ENCODE peak calls at places on chromosomes 1 and 21, in ten cellular contexts. One of them, this sample, is unnamed.

GRCh38 chr1:159012495-159012894 is 2.8 kb downstream of the IFI16 start:
- DNase-seq in NCI-H774: no peak
- DNase-seq in fibroblast of the aortic adventitia: peak
- DNase-seq in AG08396: no peak
- DNase-seq in activated CD8-positive, alpha-beta memory T cell treated with anti-CD3 and anti-CD28 coated beads for 4 hours: no peak
- DNase-seq in cardiac fibroblast: peak
- DNase-seq in tibial nerve: peak
- DNase-seq in activated T-cell treated with anti-CD3 and anti-CD28 coated beads, Interleukin-2, amount 50 U/mL, for 72 hours: peak
- DNase-seq in stimulated activated CD8-positive, alpha-beta memory T cell treated with anti-CD3 and anti-CD28 coated beads, Interleukin-7, amount 100 ng/mL, for 24 hours: no peak
- DNase-seq in CMK: no peak
- DNase-seq in this sample: no peak

GRCh38 chr1:55015731-55016620 is 17.2 kb downstream of the BSND start:
- DNase-seq in activated T-cell treated with anti-CD3 and anti-CD28 coated beads, Interleukin-2, amount 50 U/mL, for 72 hours: no peak
- DNase-seq in AG08396: no peak
- DNase-seq in fibroblast of the aortic adventitia: no peak
- DNase-seq in CMK: no peak
- DNase-seq in stimulated activated CD8-positive, alpha-beta memory T cell treated with anti-CD3 and anti-CD28 coated beads, Interleukin-7, amount 100 ng/mL, for 24 hours: no peak
- DNase-seq in NCI-H774: no peak
- DNase-seq in cardiac fibroblast: peak
- DNase-seq in activated CD8-positive, alpha-beta memory T cell treated with anti-CD3 and anti-CD28 coated beads for 4 hours: no peak
- DNase-seq in tibial nerve: no peak
- DNase-seq in this sample: no peak

GRCh38 chr1:243247901-243248300 is 7.2 kb downstream of the CEP170 start:
- DNase-seq in fibroblast of the aortic adventitia: no peak
- DNase-seq in NCI-H774: no peak
- DNase-seq in tibial nerve: no peak
- DNase-seq in activated T-cell treated with anti-CD3 and anti-CD28 coated beads, Interleukin-2, amount 50 U/mL, for 72 hours: no peak
- DNase-seq in cardiac fibroblast: no peak
- DNase-seq in activated CD8-positive, alpha-beta memory T cell treated with anti-CD3 and anti-CD28 coated beads for 4 hours: no peak
- DNase-seq in CMK: no peak
- DNase-seq in AG08396: no peak
- DNase-seq in stimulated activated CD8-positive, alpha-beta memory T cell treated with anti-CD3 and anti-CD28 coated beads, Interleukin-7, amount 100 ng/mL, for 24 hours: no peak
- DNase-seq in this sample: no peak

GRCh38 chr21:32705139-32705538 is 22.7 kb downstream of the SYNJ1 start:
- DNase-seq in activated T-cell treated with anti-CD3 and anti-CD28 coated beads, Interleukin-2, amount 50 U/mL, for 72 hours: no peak
- DNase-seq in stimulated activated CD8-positive, alpha-beta memory T cell treated with anti-CD3 and anti-CD28 coated beads, Interleukin-7, amount 100 ng/mL, for 24 hours: no peak
- DNase-seq in fibroblast of the aortic adventitia: peak
- DNase-seq in activated CD8-positive, alpha-beta memory T cell treated with anti-CD3 and anti-CD28 coated beads for 4 hours: no peak
- DNase-seq in cardiac fibroblast: no peak
- DNase-seq in tibial nerve: no peak
- DNase-seq in CMK: no peak
- DNase-seq in NCI-H774: no peak
- DNase-seq in AG08396: peak
- DNase-seq in this sample: no peak

GRCh38 chr1:2538376-2538775 is 8.3 kb upstream of the HES5 start:
- DNase-seq in fibroblast of the aortic adventitia: no peak
- DNase-seq in NCI-H774: no peak
- DNase-seq in AG08396: no peak
- DNase-seq in activated T-cell treated with anti-CD3 and anti-CD28 coated beads, Interleukin-2, amount 50 U/mL, for 72 hours: no peak
- DNase-seq in CMK: no peak
- DNase-seq in tibial nerve: no peak
- DNase-seq in stimulated activated CD8-positive, alpha-beta memory T cell treated with anti-CD3 and anti-CD28 coated beads, Interleukin-7, amount 100 ng/mL, for 24 hours: no peak
- DNase-seq in activated CD8-positive, alpha-beta memory T cell treated with anti-CD3 and anti-CD28 coated beads for 4 hours: no peak
- DNase-seq in cardiac fibroblast: no peak
- DNase-seq in this sample: no peak

GRCh38 chr1:21361506-21361905 is 71.2 kb upstream of the ECE1 start:
- DNase-seq in fibroblast of the aortic adventitia: peak
- DNase-seq in NCI-H774: no peak
- DNase-seq in activated T-cell treated with anti-CD3 and anti-CD28 coated beads, Interleukin-2, amount 50 U/mL, for 72 hours: no peak
- DNase-seq in AG08396: no peak
- DNase-seq in activated CD8-positive, alpha-beta memory T cell treated with anti-CD3 and anti-CD28 coated beads for 4 hours: no peak
- DNase-seq in cardiac fibroblast: no peak
- DNase-seq in CMK: no peak
- DNase-seq in tibial nerve: no peak
- DNase-seq in stimulated activated CD8-positive, alpha-beta memory T cell treated with anti-CD3 and anti-CD28 coated beads, Interleukin-7, amount 100 ng/mL, for 24 hours: no peak
- DNase-seq in this sample: no peak

GRCh38 chr1:228776439-228776838 is 41.2 kb downstream of the RHOU start:
- DNase-seq in tibial nerve: no peak
- DNase-seq in CMK: no peak
- DNase-seq in stimulated activated CD8-positive, alpha-beta memory T cell treated with anti-CD3 and anti-CD28 coated beads, Interleukin-7, amount 100 ng/mL, for 24 hours: no peak
- DNase-seq in NCI-H774: no peak
- DNase-seq in AG08396: no peak
- DNase-seq in activated T-cell treated with anti-CD3 and anti-CD28 coated beads, Interleukin-2, amount 50 U/mL, for 72 hours: no peak
- DNase-seq in fibroblast of the aortic adventitia: no peak
- DNase-seq in cardiac fibroblast: no peak
- DNase-seq in activated CD8-positive, alpha-beta memory T cell treated with anti-CD3 and anti-CD28 coated beads for 4 hours: no peak
- DNase-seq in this sample: no peak

GRCh38 chr1:59204001-59204400 is 92.9 kb upstream of the FGGY start:
- DNase-seq in AG08396: no peak
- DNase-seq in activated T-cell treated with anti-CD3 and anti-CD28 coated beads, Interleukin-2, amount 50 U/mL, for 72 hours: no peak
- DNase-seq in NCI-H774: no peak
- DNase-seq in CMK: no peak
- DNase-seq in tibial nerve: peak
- DNase-seq in stimulated activated CD8-positive, alpha-beta memory T cell treated with anti-CD3 and anti-CD28 coated beads, Interleukin-7, amount 100 ng/mL, for 24 hours: no peak
- DNase-seq in activated CD8-positive, alpha-beta memory T cell treated with anti-CD3 and anti-CD28 coated beads for 4 hours: no peak
- DNase-seq in fibroblast of the aortic adventitia: peak
- DNase-seq in cardiac fibroblast: peak
- DNase-seq in this sample: peak

GRCh38 chr1:23134055-23134454 is 34.6 kb downstream of the LUZP1 start:
- DNase-seq in fibroblast of the aortic adventitia: no peak
- DNase-seq in tibial nerve: no peak
- DNase-seq in stimulated activated CD8-positive, alpha-beta memory T cell treated with anti-CD3 and anti-CD28 coated beads, Interleukin-7, amount 100 ng/mL, for 24 hours: no peak
- DNase-seq in cardiac fibroblast: no peak
- DNase-seq in NCI-H774: no peak
- DNase-seq in activated CD8-positive, alpha-beta memory T cell treated with anti-CD3 and anti-CD28 coated beads for 4 hours: no peak
- DNase-seq in CMK: no peak
- DNase-seq in activated T-cell treated with anti-CD3 and anti-CD28 coated beads, Interleukin-2, amount 50 U/mL, for 72 hours: no peak
- DNase-seq in AG08396: no peak
- DNase-seq in this sample: no peak

GRCh38 chr1:53526451-53527101 is 67.4 kb downstream of the DMRTB1 start:
- DNase-seq in AG08396: peak
- DNase-seq in fibroblast of the aortic adventitia: peak
- DNase-seq in activated T-cell treated with anti-CD3 and anti-CD28 coated beads, Interleukin-2, amount 50 U/mL, for 72 hours: no peak
- DNase-seq in cardiac fibroblast: peak
- DNase-seq in NCI-H774: no peak
- DNase-seq in CMK: no peak
- DNase-seq in tibial nerve: peak
- DNase-seq in activated CD8-positive, alpha-beta memory T cell treated with anti-CD3 and anti-CD28 coated beads for 4 hours: no peak
- DNase-seq in stimulated activated CD8-positive, alpha-beta memory T cell treated with anti-CD3 and anti-CD28 coated beads, Interleukin-7, amount 100 ng/mL, for 24 hours: no peak
- DNase-seq in this sample: no peak

GRCh38 chr1:224747578-224747977 is 131.5 kb downstream of the CNIH3 start:
- DNase-seq in activated CD8-positive, alpha-beta memory T cell treated with anti-CD3 and anti-CD28 coated beads for 4 hours: no peak
- DNase-seq in fibroblast of the aortic adventitia: peak
- DNase-seq in cardiac fibroblast: peak
- DNase-seq in activated T-cell treated with anti-CD3 and anti-CD28 coated beads, Interleukin-2, amount 50 U/mL, for 72 hours: peak
- DNase-seq in stimulated activated CD8-positive, alpha-beta memory T cell treated with anti-CD3 and anti-CD28 coated beads, Interleukin-7, amount 100 ng/mL, for 24 hours: no peak
- DNase-seq in tibial nerve: no peak
- DNase-seq in NCI-H774: no peak
- DNase-seq in AG08396: peak
- DNase-seq in CMK: no peak
- DNase-seq in this sample: peak

GRCh38 chr1:156146006-156146748 is 7.2 kb upstream of the SEMA4A start:
- DNase-seq in cardiac fibroblast: peak
- DNase-seq in NCI-H774: peak
- DNase-seq in AG08396: peak
- DNase-seq in stimulated activated CD8-positive, alpha-beta memory T cell treated with anti-CD3 and anti-CD28 coated beads, Interleukin-7, amount 100 ng/mL, for 24 hours: no peak
- DNase-seq in tibial nerve: peak
- DNase-seq in fibroblast of the aortic adventitia: peak
- DNase-seq in activated T-cell treated with anti-CD3 and anti-CD28 coated beads, Interleukin-2, amount 50 U/mL, for 72 hours: peak
- DNase-seq in activated CD8-positive, alpha-beta memory T cell treated with anti-CD3 and anti-CD28 coated beads for 4 hours: no peak
- DNase-seq in CMK: no peak
- DNase-seq in this sample: peak

GRCh38 chr1:114316204-114316603 is 162.5 kb upstream of the SYT6 start:
- DNase-seq in activated T-cell treated with anti-CD3 and anti-CD28 coated beads, Interleukin-2, amount 50 U/mL, for 72 hours: no peak
- DNase-seq in activated CD8-positive, alpha-beta memory T cell treated with anti-CD3 and anti-CD28 coated beads for 4 hours: no peak
- DNase-seq in fibroblast of the aortic adventitia: no peak
- DNase-seq in stimulated activated CD8-positive, alpha-beta memory T cell treated with anti-CD3 and anti-CD28 coated beads, Interleukin-7, amount 100 ng/mL, for 24 hours: no peak
- DNase-seq in NCI-H774: no peak
- DNase-seq in AG08396: no peak
- DNase-seq in CMK: no peak
- DNase-seq in tibial nerve: no peak
- DNase-seq in cardiac fibroblast: no peak
- DNase-seq in this sample: no peak

GRCh38 chr1:232628335-232629214 is 1.4 kb downstream of the SIPA1L2 start:
- DNase-seq in CMK: no peak
- DNase-seq in activated T-cell treated with anti-CD3 and anti-CD28 coated beads, Interleukin-2, amount 50 U/mL, for 72 hours: no peak
- DNase-seq in stimulated activated CD8-positive, alpha-beta memory T cell treated with anti-CD3 and anti-CD28 coated beads, Interleukin-7, amount 100 ng/mL, for 24 hours: no peak
- DNase-seq in AG08396: peak
- DNase-seq in cardiac fibroblast: peak
- DNase-seq in tibial nerve: no peak
- DNase-seq in NCI-H774: no peak
- DNase-seq in activated CD8-positive, alpha-beta memory T cell treated with anti-CD3 and anti-CD28 coated beads for 4 hours: no peak
- DNase-seq in fibroblast of the aortic adventitia: peak
- DNase-seq in this sample: peak

GRCh38 chr1:202143768-202144509 is 598 bp downstream of the ARL8A start:
- DNase-seq in activated CD8-positive, alpha-beta memory T cell treated with anti-CD3 and anti-CD28 coated beads for 4 hours: no peak
- DNase-seq in AG08396: peak
- DNase-seq in stimulated activated CD8-positive, alpha-beta memory T cell treated with anti-CD3 and anti-CD28 coated beads, Interleukin-7, amount 100 ng/mL, for 24 hours: no peak
- DNase-seq in NCI-H774: no peak
- DNase-seq in fibroblast of the aortic adventitia: peak
- DNase-seq in activated T-cell treated with anti-CD3 and anti-CD28 coated beads, Interleukin-2, amount 50 U/mL, for 72 hours: peak
- DNase-seq in tibial nerve: no peak
- DNase-seq in cardiac fibroblast: no peak
- DNase-seq in CMK: peak
- DNase-seq in this sample: no peak

GRCh38 chr1:57142999-57143398 is 177.2 kb upstream of the C8B start:
- DNase-seq in fibroblast of the aortic adventitia: no peak
- DNase-seq in activated T-cell treated with anti-CD3 and anti-CD28 coated beads, Interleukin-2, amount 50 U/mL, for 72 hours: no peak
- DNase-seq in stimulated activated CD8-positive, alpha-beta memory T cell treated with anti-CD3 and anti-CD28 coated beads, Interleukin-7, amount 100 ng/mL, for 24 hours: no peak
- DNase-seq in cardiac fibroblast: no peak
- DNase-seq in tibial nerve: no peak
- DNase-seq in AG08396: no peak
- DNase-seq in CMK: no peak
- DNase-seq in NCI-H774: no peak
- DNase-seq in activated CD8-positive, alpha-beta memory T cell treated with anti-CD3 and anti-CD28 coated beads for 4 hours: no peak
- DNase-seq in this sample: no peak

GRCh38 chr21:42655797-42656770 is 2.7 kb downstream of the PDE9A start:
- DNase-seq in cardiac fibroblast: no peak
- DNase-seq in fibroblast of the aortic adventitia: no peak
- DNase-seq in tibial nerve: no peak
- DNase-seq in activated T-cell treated with anti-CD3 and anti-CD28 coated beads, Interleukin-2, amount 50 U/mL, for 72 hours: no peak
- DNase-seq in NCI-H774: no peak
- DNase-seq in CMK: no peak
- DNase-seq in activated CD8-positive, alpha-beta memory T cell treated with anti-CD3 and anti-CD28 coated beads for 4 hours: no peak
- DNase-seq in AG08396: no peak
- DNase-seq in stimulated activated CD8-positive, alpha-beta memory T cell treated with anti-CD3 and anti-CD28 coated beads, Interleukin-7, amount 100 ng/mL, for 24 hours: no peak
- DNase-seq in this sample: no peak

GRCh38 chr1:8137406-8138244 is 111.5 kb upstream of the ERRFI1 start:
- DNase-seq in NCI-H774: no peak
- DNase-seq in activated T-cell treated with anti-CD3 and anti-CD28 coated beads, Interleukin-2, amount 50 U/mL, for 72 hours: no peak
- DNase-seq in fibroblast of the aortic adventitia: peak
- DNase-seq in CMK: no peak
- DNase-seq in tibial nerve: peak
- DNase-seq in activated CD8-positive, alpha-beta memory T cell treated with anti-CD3 and anti-CD28 coated beads for 4 hours: no peak
- DNase-seq in AG08396: peak
- DNase-seq in cardiac fibroblast: peak
- DNase-seq in stimulated activated CD8-positive, alpha-beta memory T cell treated with anti-CD3 and anti-CD28 coated beads, Interleukin-7, amount 100 ng/mL, for 24 hours: no peak
- DNase-seq in this sample: peak

GRCh38 chr21:34693192-34693810 is 24.5 kb downstream of the CLIC6 start:
- DNase-seq in cardiac fibroblast: peak
- DNase-seq in activated CD8-positive, alpha-beta memory T cell treated with anti-CD3 and anti-CD28 coated beads for 4 hours: peak
- DNase-seq in fibroblast of the aortic adventitia: peak
- DNase-seq in activated T-cell treated with anti-CD3 and anti-CD28 coated beads, Interleukin-2, amount 50 U/mL, for 72 hours: peak
- DNase-seq in tibial nerve: peak
- DNase-seq in CMK: no peak
- DNase-seq in AG08396: peak
- DNase-seq in NCI-H774: peak
- DNase-seq in stimulated activated CD8-positive, alpha-beta memory T cell treated with anti-CD3 and anti-CD28 coated beads, Interleukin-7, amount 100 ng/mL, for 24 hours: no peak
- DNase-seq in this sample: peak

GRCh38 chr1:230849451-230850194 is 18.7 kb downstream of the C1orf198 start:
- DNase-seq in CMK: no peak
- DNase-seq in cardiac fibroblast: peak
- DNase-seq in tibial nerve: peak
- DNase-seq in stimulated activated CD8-positive, alpha-beta memory T cell treated with anti-CD3 and anti-CD28 coated beads, Interleukin-7, amount 100 ng/mL, for 24 hours: no peak
- DNase-seq in NCI-H774: no peak
- DNase-seq in fibroblast of the aortic adventitia: peak
- DNase-seq in activated T-cell treated with anti-CD3 and anti-CD28 coated beads, Interleukin-2, amount 50 U/mL, for 72 hours: no peak
- DNase-seq in activated CD8-positive, alpha-beta memory T cell treated with anti-CD3 and anti-CD28 coated beads for 4 hours: no peak
- DNase-seq in AG08396: peak
- DNase-seq in this sample: peak

GRCh38 chr1:151399890-151400235 is 490 bp downstream of the PSMB4 start:
- DNase-seq in stimulated activated CD8-positive, alpha-beta memory T cell treated with anti-CD3 and anti-CD28 coated beads, Interleukin-7, amount 100 ng/mL, for 24 hours: no peak
- DNase-seq in cardiac fibroblast: peak
- DNase-seq in fibroblast of the aortic adventitia: peak
- DNase-seq in NCI-H774: no peak
- DNase-seq in CMK: no peak
- DNase-seq in activated T-cell treated with anti-CD3 and anti-CD28 coated beads, Interleukin-2, amount 50 U/mL, for 72 hours: peak
- DNase-seq in tibial nerve: no peak
- DNase-seq in activated CD8-positive, alpha-beta memory T cell treated with anti-CD3 and anti-CD28 coated beads for 4 hours: no peak
- DNase-seq in AG08396: peak
- DNase-seq in this sample: no peak

GRCh38 chr1:217135569-217135915 is 412.3 kb upstream of the ESRRG start:
- DNase-seq in cardiac fibroblast: peak
- DNase-seq in CMK: no peak
- DNase-seq in AG08396: peak
- DNase-seq in tibial nerve: no peak
- DNase-seq in fibroblast of the aortic adventitia: peak
- DNase-seq in stimulated activated CD8-positive, alpha-beta memory T cell treated with anti-CD3 and anti-CD28 coated beads, Interleukin-7, amount 100 ng/mL, for 24 hours: no peak
- DNase-seq in activated T-cell treated with anti-CD3 and anti-CD28 coated beads, Interleukin-2, amount 50 U/mL, for 72 hours: no peak
- DNase-seq in NCI-H774: peak
- DNase-seq in activated CD8-positive, alpha-beta memory T cell treated with anti-CD3 and anti-CD28 coated beads for 4 hours: no peak
- DNase-seq in this sample: no peak

GRCh38 chr1:39892611-39893595 is 8.8 kb downstream of the MYCL start:
- DNase-seq in stimulated activated CD8-positive, alpha-beta memory T cell treated with anti-CD3 and anti-CD28 coated beads, Interleukin-7, amount 100 ng/mL, for 24 hours: no peak
- DNase-seq in fibroblast of the aortic adventitia: peak
- DNase-seq in CMK: no peak
- DNase-seq in activated T-cell treated with anti-CD3 and anti-CD28 coated beads, Interleukin-2, amount 50 U/mL, for 72 hours: no peak
- DNase-seq in cardiac fibroblast: peak
- DNase-seq in AG08396: peak
- DNase-seq in activated CD8-positive, alpha-beta memory T cell treated with anti-CD3 and anti-CD28 coated beads for 4 hours: no peak
- DNase-seq in NCI-H774: peak
- DNase-seq in tibial nerve: no peak
- DNase-seq in this sample: peak

GRCh38 chr1:13482600-13482999 is 31.2 kb downstream of the LRRC38 start:
- DNase-seq in cardiac fibroblast: no peak
- DNase-seq in NCI-H774: no peak
- DNase-seq in CMK: no peak
- DNase-seq in activated T-cell treated with anti-CD3 and anti-CD28 coated beads, Interleukin-2, amount 50 U/mL, for 72 hours: no peak
- DNase-seq in tibial nerve: no peak
- DNase-seq in stimulated activated CD8-positive, alpha-beta memory T cell treated with anti-CD3 and anti-CD28 coated beads, Interleukin-7, amount 100 ng/mL, for 24 hours: no peak
- DNase-seq in AG08396: no peak
- DNase-seq in activated CD8-positive, alpha-beta memory T cell treated with anti-CD3 and anti-CD28 coated beads for 4 hours: no peak
- DNase-seq in fibroblast of the aortic adventitia: no peak
- DNase-seq in this sample: no peak

GRCh38 chr1:206000641-206001339 is 2.4 kb downstream of the RAB7B start:
- DNase-seq in cardiac fibroblast: peak
- DNase-seq in activated T-cell treated with anti-CD3 and anti-CD28 coated beads, Interleukin-2, amount 50 U/mL, for 72 hours: peak
- DNase-seq in NCI-H774: no peak
- DNase-seq in CMK: no peak
- DNase-seq in stimulated activated CD8-positive, alpha-beta memory T cell treated with anti-CD3 and anti-CD28 coated beads, Interleukin-7, amount 100 ng/mL, for 24 hours: no peak
- DNase-seq in AG08396: no peak
- DNase-seq in fibroblast of the aortic adventitia: peak
- DNase-seq in tibial nerve: no peak
- DNase-seq in activated CD8-positive, alpha-beta memory T cell treated with anti-CD3 and anti-CD28 coated beads for 4 hours: no peak
- DNase-seq in this sample: no peak

GRCh38 chr1:173489149-173489600 is 12.0 kb downstream of the PRDX6 start:
- DNase-seq in activated T-cell treated with anti-CD3 and anti-CD28 coated beads, Interleukin-2, amount 50 U/mL, for 72 hours: no peak
- DNase-seq in AG08396: no peak
- DNase-seq in CMK: peak
- DNase-seq in NCI-H774: no peak
- DNase-seq in tibial nerve: no peak
- DNase-seq in stimulated activated CD8-positive, alpha-beta memory T cell treated with anti-CD3 and anti-CD28 coated beads, Interleukin-7, amount 100 ng/mL, for 24 hours: no peak
- DNase-seq in cardiac fibroblast: peak
- DNase-seq in fibroblast of the aortic adventitia: peak
- DNase-seq in activated CD8-positive, alpha-beta memory T cell treated with anti-CD3 and anti-CD28 coated beads for 4 hours: no peak
- DNase-seq in this sample: no peak

GRCh38 chr1:179353546-179353945 is 12.2 kb upstream of the AXDND1 start:
- DNase-seq in tibial nerve: no peak
- DNase-seq in cardiac fibroblast: peak
- DNase-seq in CMK: no peak
- DNase-seq in activated T-cell treated with anti-CD3 and anti-CD28 coated beads, Interleukin-2, amount 50 U/mL, for 72 hours: no peak
- DNase-seq in stimulated activated CD8-positive, alpha-beta memory T cell treated with anti-CD3 and anti-CD28 coated beads, Interleukin-7, amount 100 ng/mL, for 24 hours: no peak
- DNase-seq in AG08396: peak
- DNase-seq in fibroblast of the aortic adventitia: peak
- DNase-seq in activated CD8-positive, alpha-beta memory T cell treated with anti-CD3 and anti-CD28 coated beads for 4 hours: no peak
- DNase-seq in NCI-H774: no peak
- DNase-seq in this sample: no peak

GRCh38 chr1:40421348-40421693 is 29.0 kb upstream of the ZFP69B start:
- DNase-seq in tibial nerve: no peak
- DNase-seq in cardiac fibroblast: no peak
- DNase-seq in stimulated activated CD8-positive, alpha-beta memory T cell treated with anti-CD3 and anti-CD28 coated beads, Interleukin-7, amount 100 ng/mL, for 24 hours: no peak
- DNase-seq in CMK: no peak
- DNase-seq in activated T-cell treated with anti-CD3 and anti-CD28 coated beads, Interleukin-2, amount 50 U/mL, for 72 hours: no peak
- DNase-seq in AG08396: no peak
- DNase-seq in activated CD8-positive, alpha-beta memory T cell treated with anti-CD3 and anti-CD28 coated beads for 4 hours: no peak
- DNase-seq in fibroblast of the aortic adventitia: no peak
- DNase-seq in NCI-H774: no peak
- DNase-seq in this sample: no peak

This sample was measured in H4.